ENCODE peak calls at places on chromosomes 1 and 21, in six cellular contexts. P, N, E, Z, H and B are unnamed samples.
A peak's percentile ranks its signal among the peaks of the same experiment; 100 is the strongest.

GRCh38 chr1:41678141-41678878 is 193.8 kb upstream of the EDN2 start:
- DNase-seq in Z (peak; percentile 76), H (no peak), P (no peak), E (peak; percentile 57), N (peak; percentile 57), B (no peak)

GRCh38 chr21:14917762-14918161 is 147.0 kb downstream of the NRIP1 start:
- DNase-seq in H (no peak), P (no peak), E (no peak), N (no peak), Z (no peak), B (no peak)

GRCh38 chr1:17419626-17420328 is 19.7 kb downstream of the RCC2 start:
- DNase-seq in P (peak; percentile 80), N (peak; percentile 46), E (peak; percentile 49), H (peak; percentile 55), Z (peak; percentile 79), B (peak; percentile 65)

GRCh38 chr21:29481641-29482040 is 182.9 kb downstream of the BACH1 start:
- DNase-seq in H (no peak), N (no peak), E (no peak), Z (no peak), P (no peak), B (no peak)

GRCh38 chr1:16212251-16212961 is at the start of gene ARHGEF19:
- DNase-seq in E (no peak), P (no peak), Z (no peak), H (peak; percentile 76), N (no peak), B (no peak)

GRCh38 chr1:70440642-70441391 is 29.7 kb downstream of the CTH start:
- DNase-seq in P (no peak), E (no peak), Z (no peak), H (peak; percentile 19), N (no peak), B (no peak)

GRCh38 chr1:197178998-197179397 is 32.5 kb upstream of the ASPM start:
- DNase-seq in N (no peak), E (no peak), Z (no peak), H (no peak), P (no peak), B (no peak)

GRCh38 chr1:28115267-28115666 is 26.9 kb upstream of the EYA3 start:
- DNase-seq in Z (no peak), H (no peak), E (peak; percentile 96), N (peak; percentile 78), P (no peak), B (no peak)

GRCh38 chr21:26226724-26227123 is 56.2 kb upstream of the APP start:
- DNase-seq in E (no peak), N (no peak), Z (no peak), P (no peak), H (no peak), B (no peak)

GRCh38 chr1:45018599-45019230 is 6.7 kb downstream of the UROD start:
- DNase-seq in H (peak; percentile 83), N (peak; percentile 76), P (peak; percentile 75), Z (no peak), E (peak; percentile 56), B (no peak)

GRCh38 chr1:168112673-168113305 is 23.9 kb downstream of the GPR161 start:
- DNase-seq in H (peak; percentile 26), E (peak; percentile 7), Z (no peak), P (no peak), N (peak; percentile 68), B (no peak)

GRCh38 chr1:9338354-9339250 is 45.9 kb downstream of the SPSB1 start:
- DNase-seq in P (no peak), E (no peak), H (no peak), N (no peak), Z (peak; percentile 51), B (no peak)

GRCh38 chr21:44927587-44928461 is 7.1 kb upstream of the ITGB2 start:
- DNase-seq in P (no peak), Z (peak; percentile 66), H (no peak), N (peak; percentile 89), E (peak; percentile 90), B (no peak)

GRCh38 chr1:178513278-178513983 is 522 bp downstream of the TEX35 start:
- DNase-seq in P (peak; percentile 37), E (no peak), H (no peak), Z (peak; percentile 68), N (no peak), B (no peak)

GRCh38 chr1:151282883-151283725 is 1.0 kb downstream of the ZNF687 start:
- DNase-seq in P (peak; percentile 59), N (peak; percentile 57), H (no peak), Z (no peak), E (peak; percentile 76), B (peak; percentile 76)

GRCh38 chr1:30045304-30046090 is 677.9 kb downstream of the MATN1 start:
- DNase-seq in Z (no peak), E (no peak), N (no peak), H (no peak), P (no peak), B (no peak)

GRCh38 chr21:23455676-23456075 is 2151.6 kb downstream of the MRPL39 start:
- DNase-seq in E (no peak), Z (no peak), H (no peak), N (no peak), P (no peak), B (no peak)

DNA sequence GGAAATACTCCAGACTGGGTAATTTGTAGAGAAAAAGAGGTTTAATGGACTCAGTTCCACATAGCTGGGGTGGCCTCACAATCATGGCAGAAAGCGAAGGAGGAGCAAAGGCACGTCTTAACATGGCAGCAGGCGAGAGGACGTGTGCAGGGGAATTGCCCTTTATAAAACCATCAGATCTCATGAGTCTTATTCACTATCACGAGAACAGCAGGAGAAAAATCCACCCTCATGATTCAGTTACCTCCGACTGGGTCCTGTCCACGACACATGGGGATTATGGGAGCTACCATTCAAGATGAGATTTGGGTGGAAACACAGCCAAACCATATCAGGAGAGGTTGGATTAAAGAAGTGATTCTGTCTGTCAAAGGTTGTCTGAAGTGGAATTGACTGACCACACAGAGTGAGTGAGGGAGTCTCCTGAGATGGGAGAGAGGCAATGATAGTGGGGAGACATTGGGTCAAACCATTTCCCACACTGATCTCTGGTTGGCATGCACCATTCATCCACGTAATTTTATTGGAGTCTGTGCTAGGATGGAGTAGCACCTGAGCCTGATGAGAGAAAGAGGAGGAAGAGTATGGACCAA is 58.3 kb upstream of the VAMP3 start:
- DNase-seq in E (no peak), P (no peak), N (no peak), Z (no peak), H (no peak), B (no peak)
- TF ChIP-seq CTCF in E (no peak), P (no peak), N (no peak), Z (no peak), H (no peak), B (no peak)

GRCh38 chr1:19156676-19157075 is 53.4 kb downstream of the UBR4 start:
- DNase-seq in Z (peak; percentile 56), E (peak; percentile 59), N (no peak), P (no peak), H (no peak), B (no peak)

GRCh38 chr1:19154876-19155275 is 55.2 kb downstream of the UBR4 start:
- DNase-seq in Z (no peak), E (no peak), P (peak; percentile 62), H (no peak), N (no peak), B (no peak)

GRCh38 chr1:19149736-19150135 is 60.3 kb downstream of the UBR4 start:
- DNase-seq in N (no peak), H (no peak), E (no peak), Z (no peak), P (no peak), B (no peak)

GRCh38 chr1:19151537-19151936 is 58.5 kb downstream of the UBR4 start:
- DNase-seq in E (no peak), P (no peak), Z (no peak), H (no peak), N (no peak), B (no peak)

DNA sequence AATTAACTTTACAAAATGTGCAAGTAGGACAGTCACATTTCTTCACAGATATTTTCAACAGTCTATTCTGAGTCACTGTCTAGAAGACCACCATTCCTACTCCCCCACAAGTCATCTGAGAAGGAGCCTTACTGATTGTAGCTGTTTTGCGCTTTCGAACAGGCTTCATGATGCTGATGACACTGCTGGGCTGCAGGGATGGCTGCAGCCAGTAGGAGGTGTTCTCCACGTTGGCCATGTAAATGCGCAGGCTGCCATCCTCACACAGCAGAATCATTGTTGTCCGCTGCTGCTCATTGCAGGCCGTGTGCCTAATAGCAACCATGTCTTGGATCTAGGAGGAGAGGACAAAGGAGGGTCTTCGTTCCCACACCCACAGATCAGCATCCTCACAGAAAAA is 56.9 kb downstream of the UBR4 start:
- DNase-seq in H (no peak), Z (no peak), N (no peak), P (no peak), E (no peak), B (no peak)
- TF ChIP-seq CTCF in H (no peak), Z (no peak), N (no peak), P (no peak), E (no peak), B (no peak)

GRCh38 chr21:42646076-42646825 is 7.2 kb upstream of the PDE9A start:
- DNase-seq in P (peak; percentile 45), N (no peak), Z (peak; percentile 19), E (no peak), H (no peak), B (no peak)
- TF ChIP-seq CTCF in P (no peak), N (no peak), Z (no peak), E (no peak), H (no peak), B (no peak)

GRCh38 chr21:24897883-24898282 is 709.4 kb downstream of the MRPL39 start:
- DNase-seq in H (no peak), P (no peak), N (no peak), Z (no peak), E (no peak), B (no peak)

GRCh38 chr21:24899138-24899537 is 708.1 kb downstream of the MRPL39 start:
- DNase-seq in E (no peak), H (no peak), P (no peak), N (peak; percentile 31), Z (no peak), B (no peak)

GRCh38 chr21:24896735-24897124 is 710.6 kb downstream of the MRPL39 start:
- DNase-seq in H (no peak), N (no peak), Z (no peak), P (no peak), E (no peak), B (no peak)

GRCh38 chr21:24894324-24894723 is 713.0 kb downstream of the MRPL39 start:
- DNase-seq in N (no peak), P (no peak), E (no peak), Z (no peak), H (no peak), B (no peak)

DNA sequence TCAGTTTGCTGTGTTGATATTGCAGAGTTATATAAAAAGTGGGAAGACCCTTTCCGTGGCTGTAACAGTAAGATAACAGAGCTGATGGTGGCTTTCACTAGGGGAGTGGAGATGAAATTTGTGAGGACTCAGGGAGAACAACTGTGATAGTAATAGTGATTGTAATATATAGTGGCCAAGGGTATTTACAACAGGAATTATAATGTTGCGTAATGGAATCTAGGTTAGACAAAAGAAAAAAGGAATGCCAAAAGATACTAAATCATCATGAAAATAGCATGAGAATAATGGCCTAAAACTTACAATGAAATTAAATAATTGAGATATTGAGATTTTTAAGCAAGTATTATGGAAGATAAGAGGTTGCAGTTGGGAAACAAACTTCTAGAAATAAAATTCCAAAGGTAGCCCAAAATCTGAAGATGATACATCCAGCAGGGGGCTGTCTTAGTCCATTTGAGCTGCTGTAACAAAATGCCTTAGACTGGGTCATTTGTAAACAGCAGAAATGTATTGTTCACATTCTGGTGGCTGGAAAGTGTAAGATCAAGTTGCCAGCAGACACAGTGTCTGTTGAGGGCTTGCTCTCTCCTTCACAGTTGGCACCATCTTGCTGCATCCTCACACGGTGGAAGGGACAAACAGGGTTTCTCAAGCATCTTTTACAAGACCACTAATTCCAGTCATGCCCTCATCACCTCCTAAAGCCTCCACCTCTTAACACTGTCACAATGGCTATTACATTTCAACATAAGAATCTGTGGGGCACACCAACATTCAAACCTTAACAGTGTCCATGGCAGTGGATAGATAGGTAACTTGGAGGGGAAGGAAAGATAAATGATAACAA is 711.2 kb downstream of the MRPL39 start:
- DNase-seq in E (peak; percentile 35), P (no peak), Z (no peak), N (peak; percentile 60), H (no peak), B (no peak)
- TF ChIP-seq CTCF in E (no peak), P (peak; percentile 7), Z (peak; percentile 20), N (peak; percentile 51), H (peak; percentile 49), B (peak; percentile 37)